ENCODE peak calls at places on chromosomes 4 and X, in six cellular contexts. P is kidney, M is GM12878, Q is coronary artery, V is endodermal cell, N is tibial artery. B is an unnamed sample.

GRCh38 chr4:122707503-122707902 is 25.0 kb upstream of the BBS12 start:
- DNase-seq in P (no peak), M (no peak), Q (no peak), V (no peak), N (no peak), B (no peak)

GRCh38 chrX:45479196-45479834 is 278.6 kb upstream of the DIPK2B start:
- DNase-seq in P (no peak), M (no peak), Q (no peak), V (no peak), N (no peak), B (no peak)

GRCh38 chr4:35710343-35710742 is 534.0 kb downstream of the ARAP2 start:
- DNase-seq in P (no peak), M (no peak), Q (no peak), V (no peak), N (no peak), B (no peak)

GRCh38 chr4:165493359-165493758 is 114.6 kb downstream of the CPE start:
- DNase-seq in P (peak), M (no peak), Q (no peak), V (peak), N (no peak), B (no peak)

GRCh38 chr4:150098214-150098613 is 20.0 kb downstream of the DCLK2 start:
- DNase-seq in P (no peak), M (no peak), Q (no peak), V (no peak), N (no peak), B (no peak)

GRCh38 chr4:69078852-69079251 is 17.4 kb upstream of the UGT2B7 start:
- DNase-seq in P (no peak), M (no peak), Q (no peak), V (peak), N (no peak), B (no peak)

GRCh38 chr4:13559414-13559813 is 15.1 kb upstream of the NKX3-2 start:
- DNase-seq in P (no peak), M (no peak), Q (no peak), V (no peak), N (no peak), B (no peak)

GRCh38 chrX:131649741-131650140 is 105.9 kb downstream of the OR13H1 start:
- DNase-seq in P (no peak), M (no peak), Q (no peak), V (no peak), N (no peak), B (no peak)

GRCh38 chrX:47687249-47687648 is 28.3 kb upstream of the UXT start:
- DNase-seq in P (no peak), M (no peak), Q (no peak), V (no peak), N (no peak), B (no peak)

GRCh38 chr4:40475609-40476008 is 140.5 kb downstream of the CHRNA9 start:
- DNase-seq in P (no peak), M (no peak), Q (no peak), V (no peak), N (no peak), B (no peak)

GRCh38 chr4:159239534-159239933 is 136.7 kb downstream of the RAPGEF2 start:
- DNase-seq in P (no peak), M (no peak), Q (no peak), V (no peak), N (no peak), B (no peak)

GRCh38 chr4:173005912-173006633 is 162.5 kb upstream of the GALNT7 start:
- DNase-seq in P (no peak), M (no peak), Q (no peak), V (no peak), N (peak), B (no peak)

GRCh38 chr4:70714061-70714468 is 7.7 kb upstream of the RUFY3 start:
- DNase-seq in P (no peak), M (no peak), Q (no peak), V (no peak), N (no peak), B (no peak)

GRCh38 chrX:102746134-102746584 is 25.6 kb downstream of the GPRASP3 start:
- DNase-seq in P (peak), M (no peak), Q (no peak), V (peak), N (peak), B (no peak)

GRCh38 chrX:3169421-3169820 is 128.2 kb downstream of the ARSF start:
- DNase-seq in P (no peak), M (no peak), Q (no peak), V (no peak), N (no peak), B (no peak)

GRCh38 chrX:152904151-152905080 is 6.5 kb downstream of the ZNF185 start:
- DNase-seq in P (peak), M (no peak), Q (no peak), V (peak), N (no peak), B (no peak)

GRCh38 chr4:153420361-153420760 is 45.8 kb upstream of the TMEM131L start:
- DNase-seq in P (no peak), M (no peak), Q (no peak), V (no peak), N (no peak), B (no peak)

GRCh38 chrX:106680716-106681115 is 45.8 kb upstream of the RNF128 start:
- DNase-seq in P (no peak), M (no peak), Q (no peak), V (no peak), N (no peak), B (no peak)

GRCh38 chr4:109294468-109295020 is 7.9 kb downstream of the COL25A1 start:
- DNase-seq in P (no peak), M (no peak), Q (no peak), V (no peak), N (no peak), B (no peak)

GRCh38 chrX:17860179-17860780 is 818 bp downstream of the RAI2 start:
- DNase-seq in P (peak), M (no peak), Q (no peak), V (peak), N (no peak), B (no peak)

GRCh38 chr4:172850838-172851237 is 317.8 kb upstream of the GALNT7 start:
- DNase-seq in P (no peak), M (no peak), Q (no peak), V (no peak), N (no peak), B (no peak)

GRCh38 chr4:41505161-41505653 is 32.8 kb upstream of the LIMCH1 start:
- DNase-seq in P (no peak), M (no peak), Q (peak), V (no peak), N (peak), B (peak)

GRCh38 chr4:186844059-186844681 is 120.5 kb upstream of the FAT1 start:
- DNase-seq in P (no peak), M (no peak), Q (no peak), V (no peak), N (peak), B (peak)

GRCh38 chr4:186840771-186841301 is 117.2 kb upstream of the FAT1 start:
- DNase-seq in P (no peak), M (no peak), Q (no peak), V (no peak), N (peak), B (no peak)

GRCh38 chr4:186839122-186840037 is 115.7 kb upstream of the FAT1 start:
- DNase-seq in P (peak), M (no peak), Q (no peak), V (no peak), N (peak), B (peak)

GRCh38 chr4:186838295-186838694 is 114.6 kb upstream of the FAT1 start:
- DNase-seq in P (no peak), M (no peak), Q (no peak), V (no peak), N (no peak), B (no peak)

GRCh38 chr4:186840222-186840701 is 116.6 kb upstream of the FAT1 start:
- DNase-seq in P (no peak), M (no peak), Q (no peak), V (no peak), N (peak), B (no peak)
- H3K27ac ChIP-seq in P (no peak), M (no peak), Q (peak), V (no peak), N (peak), B (peak)

DNA sequence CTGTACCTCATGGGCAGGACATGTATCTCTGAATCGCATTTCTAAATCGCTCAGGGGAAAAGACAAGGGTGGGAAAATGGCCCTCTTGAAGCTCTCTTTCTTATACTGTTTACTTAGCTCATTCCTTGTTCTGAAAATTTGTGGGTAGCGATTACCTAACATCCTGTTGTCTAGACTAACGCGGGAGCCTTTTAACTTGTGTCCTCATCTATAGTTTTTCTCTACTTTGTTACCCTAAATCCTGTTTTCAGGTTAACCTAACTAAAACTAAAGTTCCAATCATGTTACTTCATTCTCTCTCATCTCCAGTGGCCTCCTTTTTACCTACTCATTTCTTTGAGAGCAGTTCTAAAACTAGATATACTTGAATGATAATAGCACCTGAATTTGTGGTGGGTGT is 45.0 kb downstream of the SNX25 start:
- DNase-seq in P (no peak), M (no peak), Q (no peak), V (no peak), N (no peak), B (no peak)
- H3K27ac ChIP-seq in P (no peak), M (no peak), Q (no peak), V (no peak), N (no peak), B (no peak)

GRCh38 chr4:154616287-154616686 is 3.8 kb upstream of the FGG start:
- DNase-seq in P (no peak), M (no peak), Q (no peak), V (no peak), N (no peak), B (no peak)

GRCh38 chr4:154615211-154615610 is 2.8 kb upstream of the FGG start:
- DNase-seq in P (no peak), M (no peak), Q (no peak), V (no peak), N (no peak), B (no peak)

GRCh38 chr4:154617820-154618317 is 5.4 kb upstream of the FGG start:
- DNase-seq in P (no peak), M (no peak), Q (no peak), V (no peak), N (no peak), B (no peak)

GRCh38 chr4:154618708-154619315 is 6.4 kb upstream of the FGG start:
- DNase-seq in P (no peak), M (peak), Q (no peak), V (peak), N (no peak), B (no peak)

DNA sequence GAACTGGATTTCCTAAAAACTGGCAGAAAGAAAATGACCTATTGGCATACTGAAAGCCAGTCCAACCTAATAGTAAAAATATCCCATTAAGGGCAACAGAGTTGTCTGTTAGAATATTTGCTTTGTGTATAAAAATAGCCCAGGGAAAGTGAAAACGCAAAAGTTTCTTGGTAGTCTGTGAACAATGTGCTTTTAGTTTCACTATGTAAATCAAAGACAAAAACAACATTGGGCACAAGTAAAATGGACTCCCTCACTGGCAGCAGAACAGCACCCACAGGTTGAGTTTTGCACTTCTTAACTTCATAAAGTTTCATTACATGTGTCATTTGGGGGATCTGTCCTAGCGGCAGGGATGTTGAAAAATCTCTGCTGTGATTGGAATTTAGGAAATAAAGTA is 4.3 kb upstream of the FGG start:
- DNase-seq in P (no peak), M (peak), Q (no peak), V (no peak), N (no peak), B (no peak)
- H3K27ac ChIP-seq in P (no peak), M (peak), Q (no peak), V (no peak), N (no peak), B (no peak)

DNA sequence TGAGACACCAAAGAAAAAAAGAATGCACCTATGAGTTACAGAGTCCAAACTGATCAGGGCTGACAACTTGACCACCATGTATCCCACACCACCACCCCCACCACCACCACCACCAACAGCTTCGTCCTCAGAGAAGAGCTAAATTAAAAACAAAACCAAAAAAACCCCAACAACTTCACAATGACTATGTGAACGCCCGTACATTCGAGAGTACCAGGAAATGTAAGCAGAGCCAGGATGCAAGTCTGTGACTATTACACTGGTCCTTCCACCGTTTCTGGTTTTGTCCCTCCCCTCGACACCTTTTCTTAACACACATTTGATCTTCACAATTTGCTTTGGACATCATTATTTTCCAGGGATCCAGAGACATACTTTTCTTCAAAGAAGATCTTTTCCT is 51.0 kb downstream of the WFS1 start:
- DNase-seq in P (no peak), M (no peak), Q (no peak), V (no peak), N (no peak), B (no peak)
- H3K27ac ChIP-seq in P (no peak), M (no peak), Q (no peak), V (no peak), N (no peak), B (no peak)

GRCh38 chr4:48360285-48360965 is 19.1 kb downstream of the SLAIN2 start:
- DNase-seq in P (no peak), M (no peak), Q (no peak), V (no peak), N (no peak), B (no peak)
- H3K27ac ChIP-seq in P (no peak), M (no peak), Q (no peak), V (peak), N (no peak), B (no peak)

DNA sequence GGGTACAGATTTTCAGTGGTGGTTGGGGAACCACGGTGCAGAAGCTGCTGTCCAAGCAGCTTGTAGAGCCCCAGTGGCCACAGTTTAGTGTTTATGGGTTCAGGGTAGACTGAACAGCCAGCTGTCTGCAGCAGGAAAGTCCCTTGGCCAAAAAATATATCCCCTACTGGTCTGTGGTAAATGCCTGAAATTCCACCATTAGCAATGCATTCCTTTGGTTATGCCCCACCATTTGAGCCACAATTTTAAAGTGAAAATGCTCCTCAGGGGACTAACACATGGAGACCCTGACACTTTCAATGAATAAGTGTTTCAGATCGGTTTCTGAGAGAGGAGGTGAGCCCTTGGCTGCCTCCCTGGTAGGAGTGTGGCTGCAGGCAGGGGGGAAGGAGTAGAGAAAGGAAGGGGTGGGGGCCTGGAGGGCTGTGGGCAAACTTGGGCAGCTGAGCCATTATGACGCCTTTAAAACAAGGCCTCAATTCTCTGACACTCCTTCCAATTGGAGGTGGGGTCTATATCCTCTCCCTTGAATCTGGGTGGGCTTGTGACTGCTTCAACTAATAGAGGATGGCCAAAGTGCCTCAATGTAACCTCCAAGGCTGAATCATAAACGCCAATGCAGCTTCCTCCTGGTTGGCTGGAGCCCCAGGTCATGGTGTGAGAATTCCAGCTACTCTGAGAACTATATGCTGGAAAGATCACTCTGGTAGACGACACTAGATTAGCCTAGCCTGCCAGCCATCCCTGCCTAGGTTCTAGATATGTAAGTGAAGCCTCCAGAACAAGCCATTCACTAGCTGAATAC is 75.8 kb upstream of the ATP6AP2 start:
- DNase-seq in P (no peak), M (peak), Q (no peak), V (peak), N (no peak), B (no peak)
- H3K27ac ChIP-seq in P (no peak), M (no peak), Q (no peak), V (peak), N (no peak), B (no peak)

DNA sequence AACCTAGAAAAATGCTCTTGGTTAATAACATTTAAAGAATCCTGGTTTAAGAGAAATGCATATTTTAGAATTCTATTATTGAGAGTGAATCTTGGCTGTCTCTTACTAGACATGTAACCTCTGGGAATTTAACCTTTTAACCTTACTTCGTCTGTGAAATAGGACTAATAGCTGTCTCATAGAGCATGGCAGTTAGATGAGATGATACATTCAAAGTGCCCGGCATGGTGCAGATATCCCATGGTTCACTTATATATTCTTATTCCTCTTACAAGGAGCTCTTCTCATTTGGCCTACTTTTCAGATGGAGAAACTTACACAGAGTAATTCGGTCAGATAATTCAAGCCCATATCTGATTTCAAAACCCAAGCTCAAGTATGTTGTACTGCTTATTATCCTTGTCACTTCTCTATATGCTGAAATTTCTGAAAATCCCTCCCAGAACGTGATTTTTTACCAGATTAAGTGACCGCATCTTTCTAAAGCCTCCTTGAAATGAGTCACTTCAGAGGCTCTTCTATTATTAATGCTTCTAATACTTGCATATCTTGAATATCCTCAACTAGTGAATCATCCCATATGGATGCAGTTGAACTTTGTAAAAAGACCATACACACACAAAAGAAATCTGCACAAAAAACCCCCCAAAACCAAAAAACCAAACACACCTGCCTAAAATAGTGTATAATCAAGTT is 4.9 kb downstream of the CDKN2AIP start:
- DNase-seq in P (no peak), M (no peak), Q (no peak), V (no peak), N (no peak), B (no peak)
- H3K27ac ChIP-seq in P (no peak), M (no peak), Q (no peak), V (no peak), N (no peak), B (no peak)

GRCh38 chrX:154818916-154819770 is 13.9 kb upstream of the MPP1 start:
- DNase-seq in P (no peak), M (no peak), Q (no peak), V (no peak), N (no peak), B (no peak)

GRCh38 chrX:154809939-154810665 is 4.8 kb upstream of the MPP1 start:
- DNase-seq in P (no peak), M (no peak), Q (no peak), V (no peak), N (no peak), B (no peak)

GRCh38 chrX:154815274-154815818 is 10.1 kb upstream of the MPP1 start:
- DNase-seq in P (no peak), M (no peak), Q (no peak), V (no peak), N (no peak), B (no peak)

GRCh38 chrX:154812341-154813101 is 7.2 kb upstream of the MPP1 start:
- DNase-seq in P (no peak), M (no peak), Q (no peak), V (no peak), N (no peak), B (no peak)

GRCh38 chrX:154813801-154814200 is 8.5 kb upstream of the MPP1 start:
- DNase-seq in P (no peak), M (no peak), Q (no peak), V (no peak), N (no peak), B (no peak)
- H3K27ac ChIP-seq in P (no peak), M (no peak), Q (no peak), V (no peak), N (no peak), B (no peak)

GRCh38 chrX:19672211-19672814 is 157.0 kb upstream of the MAP3K15 start:
- DNase-seq in P (no peak), M (no peak), Q (no peak), V (no peak), N (no peak), B (no peak)

GRCh38 chrX:19670321-19670750 is 155.0 kb upstream of the MAP3K15 start:
- DNase-seq in P (no peak), M (no peak), Q (no peak), V (no peak), N (no peak), B (no peak)

GRCh38 chrX:19670854-19671620 is 155.7 kb upstream of the MAP3K15 start:
- DNase-seq in P (peak), M (no peak), Q (no peak), V (peak), N (no peak), B (no peak)

GRCh38 chrX:19661977-19662376 is 146.7 kb upstream of the MAP3K15 start:
- DNase-seq in P (no peak), M (no peak), Q (no peak), V (no peak), N (no peak), B (no peak)

DNA sequence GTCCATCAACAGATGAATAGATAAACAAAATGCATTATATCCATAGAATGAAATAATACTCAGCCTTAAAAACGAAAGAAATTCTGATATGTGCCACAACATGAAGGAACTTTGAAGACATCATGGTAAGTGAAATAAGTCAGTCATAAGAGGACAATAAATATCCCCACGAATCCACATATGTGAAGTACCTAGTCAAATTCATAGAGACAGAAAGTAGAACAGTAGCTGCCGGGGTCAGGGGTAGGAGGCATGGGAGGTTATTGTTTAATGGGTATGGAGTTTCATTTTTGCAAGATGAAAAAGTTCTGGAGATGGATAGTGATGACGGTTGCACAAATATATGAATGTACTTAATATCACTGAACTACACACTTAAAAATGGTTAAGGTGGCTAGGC is 151.6 kb upstream of the MAP3K15 start:
- DNase-seq in P (no peak), M (no peak), Q (no peak), V (no peak), N (no peak), B (no peak)
- H3K27ac ChIP-seq in P (no peak), M (no peak), Q (no peak), V (no peak), N (no peak), B (no peak)

GRCh38 chr4:119209586-119209985 is 2.9 kb upstream of the USP53 start:
- DNase-seq in P (no peak), M (no peak), Q (no peak), V (no peak), N (no peak), B (no peak)
- H3K27ac ChIP-seq in P (no peak), M (no peak), Q (no peak), V (no peak), N (no peak), B (no peak)

B was measured in ascending aorta.